ENCODE peak calls at places on chromosome 19, in ten cellular contexts. N is ELR; E is CD8-positive, alpha-beta T cell; I is stimulated activated CD8-positive, alpha-beta memory T cell treated with anti-CD3 and anti-CD28 coated beads, Interleukin-7, amount 100 ng/mL, for 1 hour; D is NCI-H510A treated with DMSO at 0.1 percent for 48 hours; U is A549; B is anterior cingulate cortex; C is left ventricle myocardium superior; H is AG08395; J is non-pigmented ciliary epithelial cell. M is an unnamed sample.

GRCh38 chr19:8487137-8487851 is 15.1 kb downstream of the PRAM1 start:
- DNase-seq in N (no peak), E (peak; percentile 29), I (peak; percentile 21), D (no peak), U (no peak), B (no peak), C (peak; percentile 62), H (no peak), J (no peak), M (no peak)

GRCh38 chr19:42480335-42481095 is 37.8 kb upstream of the CXCL17 start:
- DNase-seq in N (peak; percentile 73), E (no peak), I (no peak), D (no peak), U (no peak), B (no peak), C (no peak), H (peak; percentile 58), J (peak; percentile 2), M (no peak)

GRCh38 chr19:2246801-2247361 is 2.2 kb upstream of the AMH start:
- DNase-seq in N (peak; percentile 73), E (no peak), I (no peak), D (no peak), U (no peak), B (peak; percentile 4), C (peak; percentile 77), H (peak; percentile 74), J (no peak), M (no peak)

GRCh38 chr19:29690842-29691241 is 24.2 kb downstream of the C19orf12 start:
- DNase-seq in N (peak; percentile 81), E (no peak), I (no peak), D (no peak), U (peak; percentile 79), B (no peak), C (no peak), H (no peak), J (no peak), M (peak; percentile 44)

GRCh38 chr19:5360003-5360820 is 19.6 kb upstream of the PTPRS start:
- DNase-seq in N (peak; percentile 42), E (no peak), I (no peak), D (no peak), U (no peak), B (no peak), C (no peak), H (peak; percentile 35), J (no peak), M (no peak)

GRCh38 chr19:45994989-45995714 is at the start of gene CCDC61:
- DNase-seq in N (peak; percentile 100), E (peak; percentile 94), I (peak; percentile 90), D (peak; percentile 98), U (peak; percentile 99), B (peak; percentile 95), C (peak; percentile 93), H (peak; percentile 100), J (peak; percentile 99), M (peak; percentile 100)

GRCh38 chr19:10662384-10663251 is 8.5 kb downstream of the ILF3 start:
- DNase-seq in N (no peak), E (no peak), I (no peak), D (no peak), U (no peak), B (no peak), C (no peak), H (no peak), J (no peak), M (no peak)

GRCh38 chr19:2561221-2561620 is 85.3 kb downstream of the GADD45B start:
- DNase-seq in N (no peak), E (no peak), I (no peak), D (no peak), U (no peak), B (no peak), C (peak; percentile 23), H (no peak), J (no peak), M (no peak)

GRCh38 chr19:34676697-34677385 is at the start of gene SCGB2B2:
- DNase-seq in N (no peak), E (peak; percentile 44), I (no peak), D (peak; percentile 57), U (peak; percentile 90), B (peak; percentile 94), C (no peak), H (peak; percentile 73), J (peak; percentile 5), M (no peak)

GRCh38 chr19:14554382-14554812 is 17.5 kb downstream of the NDUFB7 start:
- DNase-seq in N (no peak), E (no peak), I (no peak), D (peak; percentile 92), U (no peak), B (peak; percentile 14), C (no peak), H (no peak), J (no peak), M (peak; percentile 31)

GRCh38 chr19:8307965-8308866 is at the start of gene CD320:
- DNase-seq in N (peak; percentile 94), E (peak; percentile 71), I (peak; percentile 58), D (peak; percentile 94), U (peak; percentile 88), B (peak; percentile 78), C (peak; percentile 96), H (peak; percentile 97), J (peak; percentile 47), M (peak; percentile 88)

GRCh38 chr19:45527731-45528130 is 20.5 kb downstream of the VASP start:
- DNase-seq in N (no peak), E (no peak), I (no peak), D (no peak), U (no peak), B (no peak), C (no peak), H (no peak), J (no peak), M (no peak)

GRCh38 chr19:39408392-39409206 is 2.0 kb downstream of the ZFP36 start:
- DNase-seq in N (peak; percentile 36), E (no peak), I (no peak), D (peak; percentile 55), U (no peak), B (no peak), C (no peak), H (no peak), J (no peak), M (peak; percentile 66)

M was measured in small intestine.